ENCODE peak calls at places on chromosomes 3 and 15, in six cellular contexts. One of them, this sample, is unnamed.
A peak's percentile ranks its signal among the peaks of the same experiment; 100 is the strongest.

GRCh38 chr15:32956006-32956405 is 238.2 kb downstream of the GREM1 start:
- DNase-seq in SJSA1: no peak
- DNase-seq in spleen: no peak
- DNase-seq in PC-9: peak; percentile 1
- DNase-seq in BE2C: no peak
- DNase-seq in Karpas-422: peak; percentile 71
- DNase-seq in this sample: peak; percentile 51

GRCh38 chr15:63169796-63170195 is 12.5 kb upstream of the RPS27L start:
- DNase-seq in PC-9: no peak
- DNase-seq in spleen: no peak
- DNase-seq in Karpas-422: no peak
- DNase-seq in SJSA1: no peak
- DNase-seq in BE2C: no peak
- DNase-seq in this sample: no peak

GRCh38 chr3:12175844-12176453 is 17.2 kb upstream of the TIMP4 start:
- DNase-seq in BE2C: peak; percentile 41
- DNase-seq in Karpas-422: peak; percentile 64
- DNase-seq in spleen: peak; percentile 83
- DNase-seq in SJSA1: no peak
- DNase-seq in PC-9: peak; percentile 47
- DNase-seq in this sample: peak; percentile 23

GRCh38 chr3:60333710-60334109 is 917.5 kb downstream of the FHIT start:
- DNase-seq in spleen: no peak
- DNase-seq in SJSA1: no peak
- DNase-seq in BE2C: no peak
- DNase-seq in Karpas-422: no peak
- DNase-seq in PC-9: no peak
- DNase-seq in this sample: no peak

GRCh38 chr3:110738531-110738930 is 333.1 kb upstream of the NECTIN3 start:
- DNase-seq in PC-9: no peak
- DNase-seq in BE2C: no peak
- DNase-seq in Karpas-422: no peak
- DNase-seq in spleen: no peak
- DNase-seq in SJSA1: no peak
- DNase-seq in this sample: no peak

GRCh38 chr15:49036650-49037545 is 9.3 kb downstream of the SECISBP2L start:
- DNase-seq in spleen: no peak
- DNase-seq in PC-9: no peak
- DNase-seq in Karpas-422: no peak
- DNase-seq in SJSA1: no peak
- DNase-seq in BE2C: no peak
- DNase-seq in this sample: peak; percentile 18

GRCh38 chr15:32717290-32718081 is at the start of gene GREM1:
- DNase-seq in spleen: no peak
- DNase-seq in PC-9: no peak
- DNase-seq in SJSA1: peak; percentile 45
- DNase-seq in BE2C: no peak
- DNase-seq in Karpas-422: no peak
- DNase-seq in this sample: peak; percentile 46

GRCh38 chr3:5010706-5011554 is 31.7 kb downstream of the BHLHE40 start:
- DNase-seq in Karpas-422: no peak
- DNase-seq in SJSA1: no peak
- DNase-seq in spleen: peak; percentile 69
- DNase-seq in PC-9: no peak
- DNase-seq in BE2C: no peak
- DNase-seq in this sample: no peak

GRCh38 chr3:9945358-9945757 is 6.8 kb downstream of the PRRT3 start:
- DNase-seq in Karpas-422: no peak
- DNase-seq in BE2C: no peak
- DNase-seq in PC-9: no peak
- DNase-seq in SJSA1: no peak
- DNase-seq in spleen: no peak
- DNase-seq in this sample: peak; percentile 39

GRCh38 chr3:132535575-132536441 is 61.3 kb upstream of the ACKR4 start:
- DNase-seq in SJSA1: peak; percentile 70
- DNase-seq in Karpas-422: peak; percentile 86
- DNase-seq in BE2C: peak; percentile 73
- DNase-seq in spleen: no peak
- DNase-seq in PC-9: peak; percentile 46
- DNase-seq in this sample: peak; percentile 62

GRCh38 chr3:25582242-25582641 is 82.5 kb downstream of the TOP2B start:
- DNase-seq in spleen: no peak
- DNase-seq in BE2C: no peak
- DNase-seq in Karpas-422: no peak
- DNase-seq in SJSA1: peak; percentile 91
- DNase-seq in PC-9: peak; percentile 82
- DNase-seq in this sample: peak; percentile 92

GRCh38 chr3:75978686-75979085 is 193.3 kb upstream of the ZNF717 start:
- DNase-seq in spleen: no peak
- DNase-seq in PC-9: no peak
- DNase-seq in SJSA1: no peak
- DNase-seq in BE2C: no peak
- DNase-seq in Karpas-422: no peak
- DNase-seq in this sample: peak; percentile 49

GRCh38 chr15:45640610-45641009 is 5.8 kb downstream of the SQOR start:
- DNase-seq in SJSA1: no peak
- DNase-seq in Karpas-422: no peak
- DNase-seq in spleen: no peak
- DNase-seq in BE2C: no peak
- DNase-seq in PC-9: peak; percentile 18
- DNase-seq in this sample: peak; percentile 70

GRCh38 chr3:114622001-114622400 is 328.2 kb downstream of the TIGIT start:
- DNase-seq in BE2C: no peak
- DNase-seq in SJSA1: no peak
- DNase-seq in PC-9: no peak
- DNase-seq in spleen: no peak
- DNase-seq in Karpas-422: no peak
- DNase-seq in this sample: no peak

GRCh38 chr3:31187380-31187779 is 292.9 kb upstream of the GADL1 start:
- DNase-seq in spleen: no peak
- DNase-seq in SJSA1: no peak
- DNase-seq in Karpas-422: no peak
- DNase-seq in PC-9: no peak
- DNase-seq in BE2C: no peak
- DNase-seq in this sample: no peak

GRCh38 chr3:134028486-134029255 is 1.1 kb downstream of the SLCO2A1 start:
- DNase-seq in BE2C: no peak
- DNase-seq in Karpas-422: no peak
- DNase-seq in PC-9: no peak
- DNase-seq in SJSA1: no peak
- DNase-seq in spleen: no peak
- DNase-seq in this sample: no peak

GRCh38 chr3:134030382-134030753 is 643 bp upstream of the SLCO2A1 start:
- DNase-seq in spleen: no peak
- DNase-seq in Karpas-422: no peak
- DNase-seq in BE2C: no peak
- DNase-seq in PC-9: no peak
- DNase-seq in SJSA1: no peak
- DNase-seq in this sample: no peak

GRCh38 chr3:134029256-134029733 is 430 bp downstream of the SLCO2A1 start:
- DNase-seq in spleen: no peak
- DNase-seq in SJSA1: no peak
- DNase-seq in PC-9: no peak
- DNase-seq in Karpas-422: no peak
- DNase-seq in BE2C: no peak
- DNase-seq in this sample: no peak

GRCh38 chr3:134030801-134031619 is 1.3 kb upstream of the SLCO2A1 start:
- DNase-seq in spleen: no peak
- DNase-seq in PC-9: no peak
- DNase-seq in Karpas-422: no peak
- DNase-seq in SJSA1: no peak
- DNase-seq in BE2C: no peak
- DNase-seq in this sample: no peak

GRCh38 chr3:134029734-134030381 is at the start of gene SLCO2A1:
- DNase-seq in Karpas-422: no peak
- DNase-seq in spleen: no peak
- DNase-seq in BE2C: peak; percentile 28
- DNase-seq in PC-9: peak; percentile 29
- DNase-seq in SJSA1: no peak
- DNase-seq in this sample: peak; percentile 53
- H3K4me3 ChIP-seq in Karpas-422: no peak within 1 kb of the TSS
- H3K4me3 ChIP-seq in spleen: peak within 1 kb of the TSS; percentile 48
- H3K4me3 ChIP-seq in BE2C: peak within 1 kb of the TSS; percentile 44
- H3K4me3 ChIP-seq in PC-9: no peak within 1 kb of the TSS
- H3K4me3 ChIP-seq in SJSA1: peak within 1 kb of the TSS; percentile 48
- H3K4me3 ChIP-seq in this sample: peak within 1 kb of the TSS; percentile 42

DNA sequence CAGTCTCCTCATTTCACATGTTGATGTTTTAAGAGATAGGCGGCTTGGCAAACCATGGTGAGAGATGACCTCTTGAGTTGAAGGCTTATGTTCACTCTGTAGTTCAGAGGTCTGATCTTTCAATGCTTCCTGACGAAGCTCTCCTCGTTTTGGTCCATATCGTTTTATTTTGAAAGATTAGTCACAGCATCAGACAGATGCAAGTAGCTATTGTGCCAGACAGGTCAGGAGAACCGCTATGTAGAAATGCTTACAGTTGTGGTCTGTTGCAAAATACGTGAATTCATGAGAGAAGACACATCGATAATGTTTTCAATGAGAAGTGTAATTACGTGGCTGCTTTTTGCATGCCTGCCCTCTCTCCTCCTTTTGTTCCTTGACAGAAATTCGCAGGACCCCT is 47.5 kb downstream of the CHL1 start:
- DNase-seq in PC-9: no peak
- DNase-seq in SJSA1: no peak
- DNase-seq in spleen: no peak
- DNase-seq in BE2C: no peak
- DNase-seq in Karpas-422: no peak
- DNase-seq in this sample: no peak
- H3K9me3 ChIP-seq in PC-9: no peaks in the 10 kb centered on the region
- H3K9me3 ChIP-seq in SJSA1: no peaks in the 10 kb centered on the region
- H3K9me3 ChIP-seq in spleen: no peaks in the 10 kb centered on the region
- H3K9me3 ChIP-seq in BE2C: no peaks in the 10 kb centered on the region
- H3K9me3 ChIP-seq in Karpas-422: no peaks in the 10 kb centered on the region
- H3K9me3 ChIP-seq in this sample: no peaks in the 10 kb centered on the region

GRCh38 chr3:197278933-197279332 is 19.5 kb downstream of the DLG1 start:
- DNase-seq in spleen: no peak
- DNase-seq in SJSA1: no peak
- DNase-seq in BE2C: no peak
- DNase-seq in Karpas-422: no peak
- DNase-seq in PC-9: no peak
- DNase-seq in this sample: no peak
- H3K36me3 ChIP-seq in spleen: peaks cover 8% of the 10 kb centered on the region
- H3K36me3 ChIP-seq in SJSA1: peaks cover 73% of the 10 kb centered on the region
- H3K36me3 ChIP-seq in BE2C: peaks cover 52% of the 10 kb centered on the region
- H3K36me3 ChIP-seq in Karpas-422: peaks cover 50% of the 10 kb centered on the region
- H3K36me3 ChIP-seq in PC-9: peaks cover 71% of the 10 kb centered on the region
- H3K36me3 ChIP-seq in this sample: peaks cover 84% of the 10 kb centered on the region

GRCh38 chr3:45599984-45600650 is 5.6 kb downstream of the LIMD1 start:
- DNase-seq in Karpas-422: no peak
- DNase-seq in BE2C: no peak
- DNase-seq in spleen: no peak
- DNase-seq in PC-9: no peak
- DNase-seq in SJSA1: no peak
- DNase-seq in this sample: no peak
- H3K4me3 ChIP-seq in Karpas-422: no peak overlapping the region
- H3K4me3 ChIP-seq in BE2C: no peak overlapping the region
- H3K4me3 ChIP-seq in spleen: no peak overlapping the region
- H3K4me3 ChIP-seq in PC-9: no peak overlapping the region
- H3K4me3 ChIP-seq in SJSA1: no peak overlapping the region
- H3K4me3 ChIP-seq in this sample: no peak overlapping the region

GRCh38 chr3:155782390-155782953 is 23.6 kb downstream of the C3orf33 start:
- DNase-seq in BE2C: no peak
- DNase-seq in SJSA1: no peak
- DNase-seq in PC-9: no peak
- DNase-seq in spleen: no peak
- DNase-seq in Karpas-422: no peak
- DNase-seq in this sample: no peak

GRCh38 chr3:155772801-155773200 is 27.9 kb upstream of the PLCH1 start:
- DNase-seq in Karpas-422: no peak
- DNase-seq in BE2C: no peak
- DNase-seq in SJSA1: no peak
- DNase-seq in PC-9: no peak
- DNase-seq in spleen: no peak
- DNase-seq in this sample: no peak

GRCh38 chr3:155780291-155780690 is 25.8 kb downstream of the C3orf33 start:
- DNase-seq in SJSA1: no peak
- DNase-seq in Karpas-422: no peak
- DNase-seq in BE2C: no peak
- DNase-seq in PC-9: no peak
- DNase-seq in spleen: no peak
- DNase-seq in this sample: no peak

DNA sequence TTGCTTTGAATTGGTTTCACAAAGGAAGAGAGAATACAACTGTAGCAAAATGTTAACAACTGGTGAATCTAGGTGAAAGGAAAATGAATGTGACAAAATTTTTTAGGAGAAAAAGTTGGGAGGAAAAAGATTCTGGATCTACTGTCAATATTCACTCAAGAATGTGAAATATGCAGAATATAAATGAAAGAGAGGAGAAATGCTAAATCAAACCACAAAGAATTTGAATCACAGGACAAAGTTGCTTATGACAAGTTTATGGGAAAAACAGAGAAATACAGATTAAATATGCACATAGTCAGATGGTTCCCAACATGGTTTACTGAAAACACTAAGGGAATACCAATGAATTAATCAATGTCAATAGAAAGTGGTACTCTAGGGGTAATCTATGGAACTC is 27.6 kb downstream of the C3orf33 start:
- DNase-seq in spleen: no peak
- DNase-seq in Karpas-422: no peak
- DNase-seq in SJSA1: no peak
- DNase-seq in BE2C: no peak
- DNase-seq in PC-9: no peak
- DNase-seq in this sample: no peak
- H3K9me3 ChIP-seq in spleen: peaks cover 12% of the 10 kb centered on the region
- H3K9me3 ChIP-seq in Karpas-422: no peaks in the 10 kb centered on the region
- H3K9me3 ChIP-seq in SJSA1: peaks cover 4% of the 10 kb centered on the region
- H3K9me3 ChIP-seq in BE2C: no peaks in the 10 kb centered on the region
- H3K9me3 ChIP-seq in PC-9: peaks cover 13% of the 10 kb centered on the region
- H3K9me3 ChIP-seq in this sample: peaks cover 3% of the 10 kb centered on the region

GRCh38 chr3:58994746-58995330 is 55.0 kb downstream of the CFAP20DC start:
- DNase-seq in Karpas-422: peak; percentile 81
- DNase-seq in BE2C: peak; percentile 48
- DNase-seq in PC-9: peak; percentile 35
- DNase-seq in spleen: no peak
- DNase-seq in SJSA1: no peak
- DNase-seq in this sample: peak; percentile 8
- H3K36me3 ChIP-seq in Karpas-422: no peaks in the 10 kb centered on the region
- H3K36me3 ChIP-seq in BE2C: no peaks in the 10 kb centered on the region
- H3K36me3 ChIP-seq in PC-9: no peaks in the 10 kb centered on the region
- H3K36me3 ChIP-seq in spleen: no peaks in the 10 kb centered on the region
- H3K36me3 ChIP-seq in SJSA1: no peaks in the 10 kb centered on the region
- H3K36me3 ChIP-seq in this sample: no peaks in the 10 kb centered on the region

This sample was measured in MG63.